ENCODE peak calls at places on chromosomes 5 and 9, in four cellular contexts. C is B cell, U is AG10803, E is A549. X is an unnamed sample.

GRCh38 chr9:87909310-87910041 is 8.3 kb upstream of the SPATA31C1 start:
- DNase-seq in C (no peak), U (no peak), E (peak), X (no peak)

GRCh38 chr9:133273098-133273497 is 1.9 kb downstream of the ABO start:
- DNase-seq in E (no peak), U (no peak), C (no peak), X (no peak)

GRCh38 chr9:108628281-108628680 is 227.5 kb downstream of the ACTL7B start:
- DNase-seq in C (no peak), E (no peak), U (no peak), X (no peak)

GRCh38 chr5:31086839-31087415 is 106.6 kb upstream of the CDH6 start:
- DNase-seq in C (no peak), E (no peak), U (no peak), X (no peak)

GRCh38 chr9:134064711-134065110 is 3.1 kb downstream of the BRD3 start:
- DNase-seq in U (no peak), C (no peak), E (no peak), X (no peak)

GRCh38 chr5:124702442-124703024 is 43.9 kb downstream of the ZNF608 start:
- DNase-seq in C (no peak), U (no peak), E (no peak), X (no peak)

GRCh38 chr9:112048924-112049785 is 125.9 kb downstream of the SUSD1 start:
- DNase-seq in C (no peak), U (peak), E (no peak), X (no peak)

GRCh38 chr5:142857405-142857804 is 87.2 kb downstream of the ARHGAP26 start:
- DNase-seq in C (no peak), E (peak), U (no peak), X (no peak)

GRCh38 chr5:38931731-38932130 is 85.9 kb downstream of the OSMR start:
- DNase-seq in E (no peak), C (no peak), U (no peak), X (no peak)

GRCh38 chr5:43042176-43042625 is 2.1 kb upstream of the ANXA2R start:
- DNase-seq in E (peak), C (peak), U (peak), X (no peak)

GRCh38 chr5:95027775-95028174 is 257.1 kb downstream of the MCTP1 start:
- DNase-seq in C (no peak), U (no peak), E (no peak), X (no peak)

GRCh38 chr5:126208691-126209090 is 214.5 kb upstream of the GRAMD2B start:
- DNase-seq in E (no peak), C (no peak), U (no peak), X (no peak)

GRCh38 chr5:178439411-178440162 is 150.6 kb downstream of the COL23A1 start:
- DNase-seq in E (no peak), C (no peak), U (no peak), X (no peak)

GRCh38 chr5:7805379-7805778 is 45.6 kb downstream of the CFAP90 start:
- DNase-seq in U (no peak), E (no peak), C (no peak), X (no peak)

GRCh38 chr5:85549836-85550599 is 1067.7 kb upstream of the COX7C start:
- DNase-seq in E (no peak), C (no peak), U (no peak), X (no peak)

GRCh38 chr9:113882181-113882580 is 6.1 kb downstream of the ZNF618 start:
- DNase-seq in U (no peak), C (no peak), E (no peak), X (no peak)

GRCh38 chr9:3506164-3506563 is 19.6 kb downstream of the RFX3 start:
- DNase-seq in U (no peak), C (no peak), E (no peak), X (no peak)

GRCh38 chr5:152185547-152186234 is 219.4 kb downstream of the NMUR2 start:
- DNase-seq in U (no peak), E (no peak), C (no peak), X (no peak)

GRCh38 chr9:5630038-5630507 is 1.2 kb downstream of the RIC1 start:
- DNase-seq in E (peak), U (peak), C (no peak), X (no peak)

GRCh38 chr5:72066658-72067057 is 40.6 kb upstream of the MAP1B start:
- DNase-seq in E (peak), C (no peak), U (peak), X (no peak)

DNA sequence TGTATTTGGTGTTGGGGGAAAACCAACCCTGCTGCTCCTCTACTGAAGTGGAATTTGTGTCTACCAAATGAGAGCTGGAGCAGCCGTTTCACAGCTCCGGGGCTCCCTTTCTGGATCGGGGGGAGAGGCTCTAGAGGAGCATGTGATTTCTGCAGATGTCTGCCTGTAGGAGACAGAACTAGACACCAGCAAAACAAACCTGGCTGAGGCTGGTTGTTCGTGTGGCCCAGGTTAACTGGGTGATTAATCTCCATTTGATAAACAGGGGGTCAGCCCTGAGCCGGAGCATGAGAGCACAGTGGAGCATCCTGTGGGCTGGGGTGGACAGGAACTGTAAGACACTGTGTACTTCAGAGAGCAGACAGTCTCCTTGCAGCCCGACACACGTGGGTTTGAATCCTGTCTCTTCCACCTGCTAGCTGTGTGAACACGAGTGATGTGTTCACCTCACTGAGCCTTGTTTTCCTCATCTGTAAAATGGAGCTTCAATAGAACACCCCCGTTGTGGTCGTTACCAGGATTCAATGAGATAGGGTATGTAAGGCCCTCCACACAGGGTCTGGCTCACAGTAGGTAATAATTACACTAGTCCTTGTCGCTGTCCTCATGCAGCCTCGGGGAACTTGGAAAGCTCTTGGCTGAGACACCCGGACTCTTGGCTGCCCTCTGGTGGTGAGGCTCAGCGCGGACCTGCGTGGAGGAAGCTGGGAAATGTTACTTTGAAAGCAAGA is 12.9 kb downstream of the CXCL14 start:
- DNase-seq in C (peak), U (peak), E (peak), X (peak)
- TF ChIP-seq CTCF in C (peak), U (peak), E (peak), X (no peak)

DNA sequence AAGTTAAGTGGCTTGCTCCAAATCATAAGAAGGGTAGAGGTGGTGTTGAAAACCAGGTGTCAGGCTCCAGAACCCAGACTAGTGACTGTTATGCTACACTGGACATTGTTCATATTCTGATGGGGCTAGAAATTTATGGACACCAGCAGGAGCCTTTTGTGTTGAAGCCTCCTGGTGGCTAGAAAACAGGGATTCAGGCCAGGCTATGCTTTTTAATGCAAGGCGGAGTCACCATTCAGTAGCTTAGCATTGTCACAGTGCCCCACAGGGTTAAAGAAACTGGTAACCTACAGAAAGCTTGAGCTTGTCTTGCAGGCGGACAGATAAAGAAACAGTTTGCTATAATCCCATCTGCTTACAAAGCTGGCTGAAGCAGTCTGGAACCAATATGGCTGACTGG is 23.0 kb upstream of the GOLM1 start:
- DNase-seq in U (no peak), E (peak), C (no peak), X (no peak)
- TF ChIP-seq CTCF in U (no peak), E (no peak), C (no peak), X (no peak)

DNA sequence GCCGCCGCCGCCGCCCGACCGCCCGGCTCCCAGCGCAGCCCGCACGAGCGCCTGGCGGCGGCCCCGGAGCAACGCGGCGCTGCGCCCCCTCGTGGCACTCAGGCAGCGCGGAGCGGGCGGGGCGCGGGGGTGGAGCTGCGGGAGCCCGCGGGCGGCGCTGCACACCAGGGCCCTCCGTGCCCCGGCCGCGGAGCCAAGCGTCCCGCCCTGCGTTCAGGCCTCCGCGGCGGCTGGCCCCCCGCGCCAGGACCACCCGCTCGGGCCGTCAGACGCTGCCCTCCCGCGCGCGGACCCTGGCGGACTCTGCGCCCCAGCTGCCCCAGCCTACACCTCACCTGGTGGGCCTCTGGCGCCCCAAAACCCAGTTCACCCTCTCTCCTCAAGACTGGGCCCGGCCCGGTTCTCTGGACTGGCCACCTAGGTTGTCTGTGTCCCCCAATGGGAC is at the start of gene RASGEF1C:
- DNase-seq in E (peak), U (peak), C (no peak), X (no peak)
- TF ChIP-seq CTCF in E (peak), U (peak), C (peak), X (no peak)

GRCh38 chr5:174311531-174312269 is 266.2 kb downstream of the NSG2 start:
- DNase-seq in E (peak), C (no peak), U (peak), X (peak)

GRCh38 chr5:174313615-174314014 is 268.1 kb downstream of the NSG2 start:
- DNase-seq in E (no peak), C (no peak), U (no peak), X (no peak)

GRCh38 chr5:174311121-174311520 is 265.6 kb downstream of the NSG2 start:
- DNase-seq in C (no peak), U (no peak), E (no peak), X (no peak)

GRCh38 chr5:174312641-174313040 is 267.1 kb downstream of the NSG2 start:
- DNase-seq in U (no peak), E (no peak), C (no peak), X (no peak)

DNA sequence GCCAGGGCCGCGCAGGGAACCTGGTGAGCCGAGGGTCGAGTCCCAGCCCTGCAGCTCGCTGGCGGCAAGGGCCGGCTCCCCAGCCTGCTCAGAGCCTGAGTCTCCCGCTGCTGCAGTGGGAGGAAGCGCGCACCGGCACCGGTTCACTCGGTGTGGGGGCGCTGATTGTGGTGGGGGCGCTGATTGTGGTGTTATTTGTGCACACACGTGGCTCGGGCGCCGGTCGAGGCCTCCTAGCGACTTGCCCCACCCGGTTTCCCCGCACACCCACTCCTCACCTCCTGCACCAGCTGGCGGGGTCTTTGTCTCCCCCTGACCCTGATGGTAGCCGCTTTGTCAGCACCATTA is 266.7 kb downstream of the NSG2 start:
- DNase-seq in E (no peak), C (no peak), U (no peak), X (no peak)
- TF ChIP-seq CTCF in E (no peak), C (peak), U (no peak), X (no peak)

GRCh38 chr5:170411100-170411499 is 21.9 kb upstream of the KCNMB1 start:
- DNase-seq in E (no peak), C (no peak), U (no peak), X (no peak)
- TF ChIP-seq CTCF in E (peak), C (peak), U (no peak), X (no peak)

DNA sequence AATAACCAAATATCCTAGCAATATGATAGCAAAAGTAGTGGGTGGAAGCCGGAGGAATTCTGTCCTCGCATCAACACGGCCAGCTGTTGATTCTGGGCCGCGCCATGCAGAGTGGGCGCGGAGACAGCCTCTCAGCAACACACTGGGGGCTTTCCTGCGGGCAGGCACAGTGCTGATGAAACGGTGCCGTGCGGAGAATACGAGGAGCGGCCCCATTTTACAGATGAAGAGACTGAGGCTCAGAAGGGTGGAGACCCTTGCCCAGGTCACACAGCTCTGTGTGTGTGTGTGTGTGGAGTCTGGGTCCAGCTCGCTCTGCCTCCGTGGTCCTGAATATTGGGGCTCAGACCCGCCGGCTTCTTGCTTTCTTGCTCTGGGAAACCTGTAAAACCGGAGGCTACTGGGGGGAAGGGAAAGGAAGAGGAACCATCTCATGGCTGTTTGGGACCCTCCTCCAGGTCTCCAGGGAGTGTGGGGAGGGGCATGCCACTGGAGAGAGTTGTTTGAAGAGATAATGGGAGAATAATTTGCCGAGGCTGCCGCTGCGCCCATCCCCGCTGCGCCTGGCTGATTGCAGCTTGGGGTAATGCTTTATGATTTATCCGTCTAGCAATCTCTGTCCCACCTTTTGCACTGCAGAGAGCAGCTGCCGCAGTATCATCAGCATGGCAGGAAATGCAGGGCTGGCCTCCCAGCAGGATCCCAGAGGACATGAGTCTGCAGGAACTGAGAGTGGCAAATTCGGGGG is 36.6 kb downstream of the NCS1 start:
- DNase-seq in U (no peak), C (no peak), E (no peak), X (no peak)
- TF ChIP-seq CTCF in U (no peak), C (no peak), E (no peak), X (no peak)

GRCh38 chr9:68780377-68780707 is 75.3 kb downstream of the PIP5K1B start:
- DNase-seq in C (no peak), E (no peak), U (no peak), X (no peak)

GRCh38 chr9:68780735-68781134 is 75.7 kb downstream of the PIP5K1B start:
- DNase-seq in E (no peak), U (peak), C (no peak), X (no peak)

GRCh38 chr9:68781866-68782265 is 76.8 kb downstream of the PIP5K1B start:
- DNase-seq in E (no peak), U (no peak), C (no peak), X (no peak)

GRCh38 chr9:68778635-68779034 is 73.6 kb downstream of the PIP5K1B start:
- DNase-seq in U (no peak), C (no peak), E (no peak), X (no peak)

GRCh38 chr9:68779558-68780376 is 74.7 kb downstream of the PIP5K1B start:
- DNase-seq in C (peak), U (peak), E (peak), X (peak)
- TF ChIP-seq CTCF in C (peak), U (no peak), E (peak), X (no peak)

DNA sequence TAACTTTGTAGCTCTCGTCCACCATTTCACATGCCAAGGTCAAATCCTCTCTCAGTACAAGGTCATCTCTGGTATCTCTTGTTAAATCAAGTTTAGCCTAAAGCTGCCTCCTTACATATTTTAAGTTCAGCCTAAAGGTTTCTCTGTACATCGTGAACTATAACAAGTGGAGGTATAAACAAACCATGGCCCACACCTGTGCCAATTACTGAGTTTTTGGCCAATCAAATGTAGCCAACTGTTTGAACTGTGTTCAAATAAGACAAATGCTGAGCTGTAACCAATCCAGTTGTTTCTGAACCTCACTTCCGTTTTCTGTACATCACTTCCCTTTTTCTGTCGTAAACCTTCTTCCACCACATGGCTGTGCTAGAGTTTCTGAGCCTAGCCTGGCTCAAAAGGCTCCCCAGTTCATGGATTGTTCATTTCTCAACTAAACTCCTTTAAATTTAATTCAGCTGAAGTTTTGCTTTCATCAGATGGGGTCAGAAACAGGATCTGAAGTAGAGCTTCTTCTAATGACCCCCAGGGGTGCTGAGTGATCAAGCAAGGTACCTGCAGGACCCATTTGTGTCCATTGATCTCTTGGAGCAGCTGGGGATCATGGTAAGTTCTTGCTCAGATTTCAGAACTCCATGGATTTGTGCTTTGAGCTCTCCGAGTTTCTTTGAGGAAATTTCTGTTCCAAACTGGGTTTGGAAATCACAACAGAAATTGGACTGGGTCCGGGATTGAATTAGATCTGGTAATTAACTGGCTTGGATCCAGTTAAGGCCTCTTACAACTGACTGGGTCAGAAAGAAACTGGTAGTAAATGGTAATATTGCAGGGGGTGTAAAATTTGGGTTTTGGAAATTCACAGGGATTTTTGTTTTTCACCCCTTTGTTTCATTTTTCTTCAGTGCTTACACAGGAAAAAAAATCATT is 11.0 kb upstream of the NANS start:
- DNase-seq in E (no peak), U (no peak), C (peak), X (no peak)
- TF ChIP-seq CTCF in E (no peak), U (no peak), C (peak), X (no peak)